ENCODE peak calls at places on chromosome 14, in seven cellular contexts. D is ovary, O is RWPE1, N is heart right ventricle, S is mesendoderm, W is HCT116, P is lower lobe of right lung. B is an unnamed sample.

GRCh38 chr14:74514471-74514932 is 20.9 kb downstream of the ISCA2 start:
- DNase-seq in P (peak; percentile 83), O (no peak), S (no peak), D (peak; percentile 60), W (no peak), N (no peak), B (peak; percentile 20)

GRCh38 chr14:22872833-22873520 is 1.4 kb downstream of the LRP10 start:
- DNase-seq in N (no peak), O (no peak), P (peak; percentile 40), W (no peak), D (no peak), S (no peak), B (no peak)

GRCh38 chr14:33475623-33476022 is 475.3 kb downstream of the EGLN3 start:
- DNase-seq in W (no peak), O (peak; percentile 23), N (no peak), S (peak; percentile 96), P (no peak), D (no peak), B (peak; percentile 73)

GRCh38 chr14:49586673-49587460 is 687 bp upstream of the RPS29 start:
- DNase-seq in S (peak; percentile 86), W (peak; percentile 72), O (peak; percentile 52), D (peak; percentile 43), P (no peak), N (peak; percentile 20), B (peak; percentile 27)

GRCh38 chr14:55294603-55295002 is 23.4 kb downstream of the FBXO34 start:
- DNase-seq in N (no peak), S (no peak), W (no peak), P (no peak), D (no peak), O (no peak), B (no peak)

GRCh38 chr14:36524874-36525745 is 5.1 kb upstream of the NKX2-1 start:
- DNase-seq in O (no peak), D (no peak), N (no peak), P (peak; percentile 79), S (peak; percentile 91), W (peak; percentile 65), B (peak; percentile 36)

GRCh38 chr14:74492413-74493342 is at the start of gene NPC2:
- DNase-seq in D (no peak), S (no peak), N (no peak), O (no peak), P (no peak), W (no peak), B (no peak)

GRCh38 chr14:102694530-102695171 is 82.6 kb upstream of the TRAF3 start:
- DNase-seq in P (no peak), W (peak; percentile 48), S (peak; percentile 88), O (peak; percentile 75), D (peak; percentile 39), N (no peak), B (peak; percentile 63)

GRCh38 chr14:74438351-74438915 is 12.4 kb upstream of the SYNDIG1L start:
- DNase-seq in P (no peak), N (no peak), W (no peak), D (no peak), S (peak; percentile 84), O (no peak), B (no peak)

GRCh38 chr14:65170318-65170717 is 68.0 kb upstream of the MAX start:
- DNase-seq in S (no peak), W (no peak), D (no peak), O (no peak), N (no peak), P (no peak), B (no peak)
- H3K27ac ChIP-seq in S (no peak overlapping the region), W (no peak overlapping the region), D (no peak overlapping the region), O (no peak overlapping the region), N (no peak overlapping the region), P (no peak overlapping the region), B (no peak overlapping the region)

GRCh38 chr14:99229654-99230215 is 42.3 kb downstream of the BCL11B start:
- DNase-seq in N (no peak), S (no peak), O (no peak), W (no peak), D (no peak), P (no peak), B (no peak)

GRCh38 chr14:99232406-99233214 is 39.4 kb downstream of the BCL11B start:
- DNase-seq in S (no peak), D (no peak), P (no peak), W (no peak), O (no peak), N (no peak), B (no peak)

GRCh38 chr14:99231850-99232401 is 40.1 kb downstream of the BCL11B start:
- DNase-seq in N (no peak), O (no peak), D (peak; percentile 53), W (peak; percentile 15), P (peak; percentile 23), S (peak; percentile 96), B (no peak)

GRCh38 chr14:99231181-99231849 is 40.7 kb downstream of the BCL11B start:
- DNase-seq in W (no peak), N (no peak), P (peak; percentile 37), S (no peak), O (no peak), D (peak; percentile 20), B (no peak)

GRCh38 chr14:99230271-99231141 is 41.5 kb downstream of the BCL11B start:
- DNase-seq in N (no peak), O (no peak), D (no peak), W (no peak), S (peak; percentile 79), P (peak; percentile 44), B (peak; percentile 45)
- H3K27ac ChIP-seq in N (no peak overlapping the region), O (peak overlapping the region; percentile 41), D (no peak overlapping the region), W (no peak overlapping the region), S (peak overlapping the region; percentile 35), P (no peak overlapping the region), B (no peak overlapping the region)

GRCh38 chr14:72925815-72926291 is 411 bp upstream of the DCAF4 start:
- DNase-seq in S (no peak), D (no peak), O (no peak), N (no peak), W (no peak), P (no peak), B (no peak)

GRCh38 chr14:72926292-72927028 is at the start of gene DCAF4:
- DNase-seq in P (peak; percentile 98), O (peak; percentile 98), N (peak; percentile 93), W (peak; percentile 97), D (peak; percentile 95), S (peak; percentile 100), B (peak; percentile 96)

GRCh38 chr14:72928872-72929271 is 2.6 kb downstream of the DCAF4 start:
- DNase-seq in P (no peak), D (no peak), N (no peak), O (no peak), W (no peak), S (no peak), B (no peak)

GRCh38 chr14:72924332-72924731 is 1.9 kb upstream of the DCAF4 start:
- DNase-seq in P (peak; percentile 71), O (no peak), S (no peak), W (no peak), N (peak; percentile 70), D (no peak), B (no peak)

DNA sequence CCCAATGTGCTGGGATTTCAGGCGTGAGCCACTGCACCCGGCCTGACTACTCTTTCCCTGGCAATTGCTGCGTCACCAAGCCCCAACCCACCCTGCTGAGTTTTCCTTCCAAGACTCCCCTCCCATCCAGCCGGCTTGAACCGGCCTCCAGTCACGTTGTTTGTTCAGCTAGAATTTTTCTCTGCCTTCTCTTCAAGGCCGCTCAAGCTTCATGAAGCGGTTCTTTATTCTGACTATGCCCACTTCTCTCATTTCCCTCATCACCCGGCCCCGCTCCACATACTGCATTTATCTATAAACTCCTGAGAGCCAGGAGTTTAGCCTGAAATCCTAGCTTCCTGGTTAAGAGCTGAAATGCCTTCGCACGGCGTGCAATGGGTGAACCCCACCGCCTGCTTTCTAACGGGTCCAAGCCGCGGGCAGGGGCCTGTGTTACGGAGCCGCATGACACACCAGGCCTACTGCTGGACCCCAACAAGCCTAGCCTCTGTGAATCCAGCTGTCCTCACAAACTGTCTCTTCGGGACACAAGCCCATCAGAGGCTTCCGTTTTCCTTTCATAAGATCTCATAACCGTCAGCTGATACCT is 999 bp upstream of the DCAF4 start:
- DNase-seq in N (no peak), O (no peak), P (no peak), S (no peak), W (no peak), D (peak; percentile 69), B (no peak)
- H3K27ac ChIP-seq in N (no peak overlapping the region), O (peak overlapping the region; percentile 80), P (peak overlapping the region; percentile 85), S (no peak overlapping the region), W (no peak overlapping the region), D (peak overlapping the region; percentile 14), B (peak overlapping the region; percentile 47)

GRCh38 chr14:19878029-19878642 is 3.2 kb downstream of the OR4K2 start:
- DNase-seq in D (no peak), S (peak; percentile 3), W (peak; percentile 4), N (no peak), P (no peak), O (no peak), B (no peak)
- H3K27ac ChIP-seq in D (no peak overlapping the region), S (no peak overlapping the region), W (no peak overlapping the region), N (no peak overlapping the region), P (no peak overlapping the region), O (no peak overlapping the region), B (no peak overlapping the region)

DNA sequence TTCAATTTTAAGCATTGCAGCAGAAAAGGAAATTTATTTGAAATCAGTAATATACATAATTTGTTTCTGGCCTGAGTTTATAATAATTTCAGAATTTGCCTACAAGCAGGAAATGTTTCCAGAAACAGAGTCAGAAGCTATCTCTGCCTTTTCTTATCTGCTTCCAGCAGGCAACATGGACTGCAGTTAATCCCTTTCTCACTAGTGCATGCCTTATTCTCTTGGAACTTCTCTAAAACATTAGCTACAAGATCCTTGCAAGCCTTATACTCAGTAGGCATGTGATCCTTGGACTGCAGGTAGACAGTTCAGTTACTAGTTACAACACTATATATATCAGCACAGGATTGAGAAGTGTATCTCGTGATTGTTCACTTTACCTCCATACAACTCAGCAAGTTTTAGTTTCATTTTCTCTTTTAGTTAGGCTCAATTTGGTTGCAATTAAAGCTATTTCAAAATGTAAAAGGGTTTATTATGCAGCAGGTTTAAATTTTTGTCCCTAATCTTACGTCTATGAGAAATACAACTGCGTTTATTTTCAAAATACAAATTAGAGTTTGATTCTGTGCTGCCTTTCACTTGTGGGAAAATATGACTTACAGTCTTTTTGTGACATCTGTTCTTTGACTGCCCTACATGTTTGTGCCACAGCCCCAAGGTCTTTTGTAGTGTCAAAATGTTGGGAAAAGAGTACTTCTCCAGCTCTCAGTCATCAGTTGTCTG is 709.1 kb upstream of the FOXG1 start:
- DNase-seq in N (no peak), P (no peak), S (peak; percentile 18), O (no peak), D (no peak), W (no peak), B (no peak)
- H3K27ac ChIP-seq in N (no peak overlapping the region), P (no peak overlapping the region), S (no peak overlapping the region), O (no peak overlapping the region), D (no peak overlapping the region), W (no peak overlapping the region), B (no peak overlapping the region)

GRCh38 chr14:24974591-24975374 is 75.2 kb downstream of the STXBP6 start:
- DNase-seq in O (no peak), S (no peak), W (no peak), P (no peak), N (no peak), D (no peak), B (no peak)
- H3K27ac ChIP-seq in O (no peak overlapping the region), S (no peak overlapping the region), W (no peak overlapping the region), P (no peak overlapping the region), N (peak overlapping the region; percentile 34), D (no peak overlapping the region), B (no peak overlapping the region)